ENCODE peak calls at places on chromosomes 5 and 9, in nine cellular contexts. One of them, this sample, is unnamed.

GRCh38 chr5:73365301-73365853 is 83.2 kb downstream of the FOXD1 start:
- DNase-seq in EH: peak
- DNase-seq in GM12865: no peak
- DNase-seq in AG10803: peak
- DNase-seq in foreskin melanocyte: peak
- DNase-seq in NCI-H748 treated with DMSO at 0.1 percent for 48 hours: no peak
- DNase-seq in CD8-positive, alpha-beta T cell: no peak
- DNase-seq in GM03348: peak
- DNase-seq in cerebellum: no peak
- DNase-seq in this sample: peak

GRCh38 chr5:178382689-178383276 is 150.2 kb upstream of the PHYKPL start:
- DNase-seq in EH: no peak
- DNase-seq in GM12865: no peak
- DNase-seq in AG10803: no peak
- DNase-seq in foreskin melanocyte: no peak
- DNase-seq in NCI-H748 treated with DMSO at 0.1 percent for 48 hours: no peak
- DNase-seq in CD8-positive, alpha-beta T cell: no peak
- DNase-seq in GM03348: no peak
- DNase-seq in cerebellum: no peak
- DNase-seq in this sample: no peak

GRCh38 chr5:140630296-140630695 is 2.7 kb downstream of the CD14 start:
- DNase-seq in EH: peak
- DNase-seq in GM12865: no peak
- DNase-seq in AG10803: peak
- DNase-seq in foreskin melanocyte: peak
- DNase-seq in NCI-H748 treated with DMSO at 0.1 percent for 48 hours: no peak
- DNase-seq in CD8-positive, alpha-beta T cell: no peak
- DNase-seq in GM03348: no peak
- DNase-seq in cerebellum: no peak
- DNase-seq in this sample: no peak

GRCh38 chr9:129284607-129285291 is 106.7 kb upstream of the IER5L start:
- DNase-seq in EH: no peak
- DNase-seq in GM12865: no peak
- DNase-seq in AG10803: no peak
- DNase-seq in foreskin melanocyte: no peak
- DNase-seq in NCI-H748 treated with DMSO at 0.1 percent for 48 hours: no peak
- DNase-seq in CD8-positive, alpha-beta T cell: no peak
- DNase-seq in GM03348: peak
- DNase-seq in cerebellum: no peak
- DNase-seq in this sample: no peak

GRCh38 chr9:137438591-137439157 is 2.5 kb downstream of the ENTPD8 start:
- DNase-seq in EH: no peak
- DNase-seq in GM12865: no peak
- DNase-seq in AG10803: no peak
- DNase-seq in foreskin melanocyte: no peak
- DNase-seq in NCI-H748 treated with DMSO at 0.1 percent for 48 hours: no peak
- DNase-seq in CD8-positive, alpha-beta T cell: no peak
- DNase-seq in GM03348: no peak
- DNase-seq in cerebellum: no peak
- DNase-seq in this sample: no peak

GRCh38 chr5:81427566-81427965 is 33.6 kb upstream of the ACOT12 start:
- DNase-seq in EH: peak
- DNase-seq in GM12865: no peak
- DNase-seq in AG10803: no peak
- DNase-seq in foreskin melanocyte: no peak
- DNase-seq in NCI-H748 treated with DMSO at 0.1 percent for 48 hours: no peak
- DNase-seq in CD8-positive, alpha-beta T cell: no peak
- DNase-seq in GM03348: no peak
- DNase-seq in cerebellum: no peak
- DNase-seq in this sample: no peak

GRCh38 chr5:135139397-135140134 is 105.5 kb upstream of the PITX1 start:
- DNase-seq in EH: peak
- DNase-seq in GM12865: no peak
- DNase-seq in AG10803: peak
- DNase-seq in foreskin melanocyte: no peak
- DNase-seq in NCI-H748 treated with DMSO at 0.1 percent for 48 hours: no peak
- DNase-seq in CD8-positive, alpha-beta T cell: no peak
- DNase-seq in GM03348: peak
- DNase-seq in cerebellum: no peak
- DNase-seq in this sample: peak

GRCh38 chr9:127131871-127132270 is 9.4 kb upstream of the ANGPTL2 start:
- DNase-seq in EH: peak
- DNase-seq in GM12865: no peak
- DNase-seq in AG10803: peak
- DNase-seq in foreskin melanocyte: no peak
- DNase-seq in NCI-H748 treated with DMSO at 0.1 percent for 48 hours: no peak
- DNase-seq in CD8-positive, alpha-beta T cell: no peak
- DNase-seq in GM03348: peak
- DNase-seq in cerebellum: no peak
- DNase-seq in this sample: peak

GRCh38 chr9:114096041-114096511 is 3.0 kb downstream of the KIF12 start:
- DNase-seq in EH: no peak
- DNase-seq in GM12865: no peak
- DNase-seq in AG10803: no peak
- DNase-seq in foreskin melanocyte: no peak
- DNase-seq in NCI-H748 treated with DMSO at 0.1 percent for 48 hours: no peak
- DNase-seq in CD8-positive, alpha-beta T cell: no peak
- DNase-seq in GM03348: no peak
- DNase-seq in cerebellum: no peak
- DNase-seq in this sample: no peak

GRCh38 chr5:95644351-95645042 is 2.1 kb upstream of the RFESD start:
- DNase-seq in EH: peak
- DNase-seq in GM12865: peak
- DNase-seq in AG10803: peak
- DNase-seq in foreskin melanocyte: peak
- DNase-seq in NCI-H748 treated with DMSO at 0.1 percent for 48 hours: peak
- DNase-seq in CD8-positive, alpha-beta T cell: peak
- DNase-seq in GM03348: peak
- DNase-seq in cerebellum: peak
- DNase-seq in this sample: peak

GRCh38 chr5:157613385-157614245 is 38.0 kb upstream of the ADAM19 start:
- DNase-seq in EH: peak
- DNase-seq in GM12865: no peak
- DNase-seq in AG10803: no peak
- DNase-seq in foreskin melanocyte: no peak
- DNase-seq in NCI-H748 treated with DMSO at 0.1 percent for 48 hours: no peak
- DNase-seq in CD8-positive, alpha-beta T cell: no peak
- DNase-seq in GM03348: no peak
- DNase-seq in cerebellum: no peak
- DNase-seq in this sample: no peak

GRCh38 chr9:127989094-127989493 is 8.3 kb upstream of the EEIG1 start:
- DNase-seq in EH: no peak
- DNase-seq in GM12865: no peak
- DNase-seq in AG10803: no peak
- DNase-seq in foreskin melanocyte: no peak
- DNase-seq in NCI-H748 treated with DMSO at 0.1 percent for 48 hours: no peak
- DNase-seq in CD8-positive, alpha-beta T cell: no peak
- DNase-seq in GM03348: no peak
- DNase-seq in cerebellum: no peak
- DNase-seq in this sample: no peak

GRCh38 chr5:103834216-103834615 is 271.6 kb upstream of the NUDT12 start:
- DNase-seq in EH: peak
- DNase-seq in GM12865: no peak
- DNase-seq in AG10803: no peak
- DNase-seq in foreskin melanocyte: no peak
- DNase-seq in NCI-H748 treated with DMSO at 0.1 percent for 48 hours: no peak
- DNase-seq in CD8-positive, alpha-beta T cell: no peak
- DNase-seq in GM03348: no peak
- DNase-seq in cerebellum: no peak
- DNase-seq in this sample: no peak

GRCh38 chr5:42429694-42430093 is 6.5 kb downstream of the GHR start:
- DNase-seq in EH: no peak
- DNase-seq in GM12865: no peak
- DNase-seq in AG10803: no peak
- DNase-seq in foreskin melanocyte: no peak
- DNase-seq in NCI-H748 treated with DMSO at 0.1 percent for 48 hours: no peak
- DNase-seq in CD8-positive, alpha-beta T cell: no peak
- DNase-seq in GM03348: no peak
- DNase-seq in cerebellum: no peak
- DNase-seq in this sample: no peak

GRCh38 chr9:123445981-123446610 is 90.1 kb downstream of the CRB2 start:
- DNase-seq in EH: peak
- DNase-seq in GM12865: no peak
- DNase-seq in AG10803: no peak
- DNase-seq in foreskin melanocyte: no peak
- DNase-seq in NCI-H748 treated with DMSO at 0.1 percent for 48 hours: no peak
- DNase-seq in CD8-positive, alpha-beta T cell: no peak
- DNase-seq in GM03348: no peak
- DNase-seq in cerebellum: no peak
- DNase-seq in this sample: peak

GRCh38 chr5:151740958-151741373 is 17.5 kb downstream of the ATOX1 start:
- DNase-seq in EH: peak
- DNase-seq in GM12865: no peak
- DNase-seq in AG10803: peak
- DNase-seq in foreskin melanocyte: no peak
- DNase-seq in NCI-H748 treated with DMSO at 0.1 percent for 48 hours: no peak
- DNase-seq in CD8-positive, alpha-beta T cell: no peak
- DNase-seq in GM03348: peak
- DNase-seq in cerebellum: no peak
- DNase-seq in this sample: peak

GRCh38 chr5:137034764-137035479 is 464.2 kb downstream of the SPOCK1 start:
- DNase-seq in EH: no peak
- DNase-seq in GM12865: no peak
- DNase-seq in AG10803: no peak
- DNase-seq in foreskin melanocyte: no peak
- DNase-seq in NCI-H748 treated with DMSO at 0.1 percent for 48 hours: no peak
- DNase-seq in CD8-positive, alpha-beta T cell: no peak
- DNase-seq in GM03348: no peak
- DNase-seq in cerebellum: no peak
- DNase-seq in this sample: no peak

GRCh38 chr9:134776080-134776796 is 104.4 kb upstream of the FCN2 start:
- DNase-seq in EH: peak
- DNase-seq in GM12865: no peak
- DNase-seq in AG10803: no peak
- DNase-seq in foreskin melanocyte: no peak
- DNase-seq in NCI-H748 treated with DMSO at 0.1 percent for 48 hours: no peak
- DNase-seq in CD8-positive, alpha-beta T cell: no peak
- DNase-seq in GM03348: no peak
- DNase-seq in cerebellum: no peak
- DNase-seq in this sample: peak

GRCh38 chr5:8517461-8517860 is 648.5 kb downstream of the MTRR start:
- DNase-seq in EH: peak
- DNase-seq in GM12865: no peak
- DNase-seq in AG10803: no peak
- DNase-seq in foreskin melanocyte: no peak
- DNase-seq in NCI-H748 treated with DMSO at 0.1 percent for 48 hours: no peak
- DNase-seq in CD8-positive, alpha-beta T cell: no peak
- DNase-seq in GM03348: no peak
- DNase-seq in cerebellum: no peak
- DNase-seq in this sample: no peak

GRCh38 chr5:132484386-132484715 is 6.2 kb downstream of the IRF1 start:
- DNase-seq in EH: no peak
- DNase-seq in GM12865: no peak
- DNase-seq in AG10803: no peak
- DNase-seq in foreskin melanocyte: no peak
- DNase-seq in NCI-H748 treated with DMSO at 0.1 percent for 48 hours: no peak
- DNase-seq in CD8-positive, alpha-beta T cell: no peak
- DNase-seq in GM03348: no peak
- DNase-seq in cerebellum: no peak
- DNase-seq in this sample: no peak

GRCh38 chr9:92739346-92740014 is 25.2 kb downstream of the BICD2 start:
- DNase-seq in EH: no peak
- DNase-seq in GM12865: no peak
- DNase-seq in AG10803: no peak
- DNase-seq in foreskin melanocyte: no peak
- DNase-seq in NCI-H748 treated with DMSO at 0.1 percent for 48 hours: no peak
- DNase-seq in CD8-positive, alpha-beta T cell: no peak
- DNase-seq in GM03348: no peak
- DNase-seq in cerebellum: no peak
- DNase-seq in this sample: no peak

GRCh38 chr5:141490271-141490670 is 1.4 kb downstream of the PCDHGC5 start:
- DNase-seq in EH: no peak
- DNase-seq in GM12865: no peak
- DNase-seq in AG10803: no peak
- DNase-seq in foreskin melanocyte: no peak
- DNase-seq in NCI-H748 treated with DMSO at 0.1 percent for 48 hours: no peak
- DNase-seq in CD8-positive, alpha-beta T cell: no peak
- DNase-seq in GM03348: no peak
- DNase-seq in cerebellum: no peak
- DNase-seq in this sample: no peak

GRCh38 chr5:151251001-151251551 is 1.9 kb upstream of the GM2A start:
- DNase-seq in EH: no peak
- DNase-seq in GM12865: no peak
- DNase-seq in AG10803: no peak
- DNase-seq in foreskin melanocyte: no peak
- DNase-seq in NCI-H748 treated with DMSO at 0.1 percent for 48 hours: no peak
- DNase-seq in CD8-positive, alpha-beta T cell: no peak
- DNase-seq in GM03348: no peak
- DNase-seq in cerebellum: no peak
- DNase-seq in this sample: no peak

GRCh38 chr5:72587909-72588308 is 80.7 kb upstream of the ZNF366 start:
- DNase-seq in EH: peak
- DNase-seq in GM12865: no peak
- DNase-seq in AG10803: no peak
- DNase-seq in foreskin melanocyte: peak
- DNase-seq in NCI-H748 treated with DMSO at 0.1 percent for 48 hours: no peak
- DNase-seq in CD8-positive, alpha-beta T cell: no peak
- DNase-seq in GM03348: peak
- DNase-seq in cerebellum: no peak
- DNase-seq in this sample: no peak

GRCh38 chr5:150636391-150637244 is 3.8 kb upstream of the SYNPO start:
- DNase-seq in EH: peak
- DNase-seq in GM12865: no peak
- DNase-seq in AG10803: peak
- DNase-seq in foreskin melanocyte: no peak
- DNase-seq in NCI-H748 treated with DMSO at 0.1 percent for 48 hours: no peak
- DNase-seq in CD8-positive, alpha-beta T cell: no peak
- DNase-seq in GM03348: peak
- DNase-seq in cerebellum: no peak
- DNase-seq in this sample: peak

GRCh38 chr5:159135896-159136531 is 36.3 kb upstream of the EBF1 start:
- DNase-seq in EH: peak
- DNase-seq in GM12865: no peak
- DNase-seq in AG10803: peak
- DNase-seq in foreskin melanocyte: no peak
- DNase-seq in NCI-H748 treated with DMSO at 0.1 percent for 48 hours: no peak
- DNase-seq in CD8-positive, alpha-beta T cell: no peak
- DNase-seq in GM03348: peak
- DNase-seq in cerebellum: no peak
- DNase-seq in this sample: peak

GRCh38 chr9:78620764-78621163 is 323.8 kb downstream of the PSAT1 start:
- DNase-seq in EH: peak
- DNase-seq in GM12865: no peak
- DNase-seq in AG10803: peak
- DNase-seq in foreskin melanocyte: no peak
- DNase-seq in NCI-H748 treated with DMSO at 0.1 percent for 48 hours: no peak
- DNase-seq in CD8-positive, alpha-beta T cell: no peak
- DNase-seq in GM03348: peak
- DNase-seq in cerebellum: no peak
- DNase-seq in this sample: peak

GRCh38 chr9:91929331-91929730 is 20.7 kb downstream of the ROR2 start:
- DNase-seq in EH: no peak
- DNase-seq in GM12865: no peak
- DNase-seq in AG10803: no peak
- DNase-seq in foreskin melanocyte: no peak
- DNase-seq in NCI-H748 treated with DMSO at 0.1 percent for 48 hours: no peak
- DNase-seq in CD8-positive, alpha-beta T cell: no peak
- DNase-seq in GM03348: no peak
- DNase-seq in cerebellum: no peak
- DNase-seq in this sample: no peak

GRCh38 chr5:140637722-140638473 is 1.4 kb upstream of the TMCO6 start:
- DNase-seq in EH: no peak
- DNase-seq in GM12865: no peak
- DNase-seq in AG10803: no peak
- DNase-seq in foreskin melanocyte: no peak
- DNase-seq in NCI-H748 treated with DMSO at 0.1 percent for 48 hours: no peak
- DNase-seq in CD8-positive, alpha-beta T cell: no peak
- DNase-seq in GM03348: no peak
- DNase-seq in cerebellum: no peak
- DNase-seq in this sample: no peak

GRCh38 chr5:127650649-127651048 is 1.8 kb downstream of the CTXN3 start:
- DNase-seq in EH: peak
- DNase-seq in GM12865: no peak
- DNase-seq in AG10803: no peak
- DNase-seq in foreskin melanocyte: peak
- DNase-seq in NCI-H748 treated with DMSO at 0.1 percent for 48 hours: no peak
- DNase-seq in CD8-positive, alpha-beta T cell: no peak
- DNase-seq in GM03348: peak
- DNase-seq in cerebellum: no peak
- DNase-seq in this sample: peak

GRCh38 chr5:17277907-17278306 is 60.5 kb downstream of the BASP1 start:
- DNase-seq in EH: no peak
- DNase-seq in GM12865: peak
- DNase-seq in AG10803: no peak
- DNase-seq in foreskin melanocyte: no peak
- DNase-seq in NCI-H748 treated with DMSO at 0.1 percent for 48 hours: no peak
- DNase-seq in CD8-positive, alpha-beta T cell: no peak
- DNase-seq in GM03348: no peak
- DNase-seq in cerebellum: no peak
- DNase-seq in this sample: no peak

This sample was measured in astrocyte.